ENCODE peak calls at places on chromosomes 11 and 22, in nine cellular contexts. V is AG08396; W is activated CD4-positive, alpha-beta T cell treated with anti-CD3 and anti-CD28 coated beads for 48 hours; R is substantia nigra; K is ELR; U is transverse colon; E is NCI-H146; A is K562; I is GM06990. Y is an unnamed sample.
A peak's percentile ranks its signal among the peaks of the same experiment; 100 is the strongest.

GRCh38 chr11:112280268-112281126 is 19.8 kb upstream of the PLET1 start:
- DNase-seq in V (peak; percentile 82), W (peak; percentile 74), R (no peak), K (peak; percentile 88), U (peak; percentile 66), E (peak; percentile 90), A (peak; percentile 78), I (peak; percentile 48), Y (peak; percentile 52)

GRCh38 chr11:10716543-10717259 is 23.1 kb upstream of the IRAG1 start:
- DNase-seq in V (no peak), W (no peak), R (no peak), K (peak; percentile 18), U (no peak), E (no peak), A (peak; percentile 56), I (no peak), Y (no peak)

GRCh38 chr11:109208116-109208515 is 213.9 kb upstream of the C11orf87 start:
- DNase-seq in V (no peak), W (no peak), R (no peak), K (no peak), U (no peak), E (no peak), A (no peak), I (no peak), Y (no peak)

GRCh38 chr11:64632654-64633053 is 41.6 kb downstream of the SLC22A12 start:
- DNase-seq in V (no peak), W (no peak), R (no peak), K (no peak), U (no peak), E (no peak), A (no peak), I (no peak), Y (no peak)

GRCh38 chr22:44409211-44409648 is 88.8 kb downstream of the RTL6 start:
- DNase-seq in V (no peak), W (no peak), R (no peak), K (no peak), U (no peak), E (no peak), A (no peak), I (no peak), Y (no peak)

GRCh38 chr11:8612522-8612921 is 18.5 kb upstream of the STK33 start:
- DNase-seq in V (no peak), W (no peak), R (no peak), K (no peak), U (no peak), E (peak; percentile 66), A (no peak), I (no peak), Y (no peak)

GRCh38 chr11:132604446-132604845 is 927.9 kb downstream of the OPCML start:
- DNase-seq in V (peak; percentile 19), W (no peak), R (no peak), K (peak; percentile 80), U (no peak), E (no peak), A (no peak), I (no peak), Y (no peak)

GRCh38 chr11:85685131-85685819 is 720 bp downstream of the CCDC89 start:
- DNase-seq in V (peak; percentile 26), W (no peak), R (no peak), K (no peak), U (no peak), E (peak; percentile 66), A (no peak), I (no peak), Y (peak; percentile 44)

GRCh38 chr22:49600891-49601431 is 226.7 kb downstream of the BRD1 start:
- DNase-seq in V (no peak), W (no peak), R (no peak), K (no peak), U (no peak), E (no peak), A (no peak), I (no peak), Y (no peak)

GRCh38 chr11:16669799-16670415 is 68.5 kb upstream of the C11orf58 start:
- DNase-seq in V (peak; percentile 3), W (no peak), R (no peak), K (peak; percentile 50), U (no peak), E (no peak), A (no peak), I (no peak), Y (no peak)

GRCh38 chr11:125496465-125496817 is 376 bp upstream of the FEZ1 start:
- DNase-seq in V (no peak), W (no peak), R (no peak), K (no peak), U (no peak), E (no peak), A (no peak), I (no peak), Y (no peak)

GRCh38 chr11:6557761-6558674 is 45.4 kb downstream of the RRP8 start:
- DNase-seq in V (no peak), W (no peak), R (no peak), K (no peak), U (no peak), E (no peak), A (no peak), I (no peak), Y (no peak)

GRCh38 chr11:84536456-84536855 is 1090.7 kb downstream of the DLG2 start:
- DNase-seq in V (no peak), W (no peak), R (no peak), K (no peak), U (no peak), E (no peak), A (no peak), I (no peak), Y (no peak)

GRCh38 chr11:3346587-3346986 is 32.4 kb downstream of the ZNF195 start:
- DNase-seq in V (no peak), W (no peak), R (no peak), K (no peak), U (no peak), E (no peak), A (no peak), I (no peak), Y (no peak)

GRCh38 chr11:110125632-110126031 is 32.4 kb downstream of the ZC3H12C start:
- DNase-seq in V (peak; percentile 11), W (no peak), R (no peak), K (peak; percentile 81), U (no peak), E (no peak), A (peak; percentile 21), I (no peak), Y (no peak)

GRCh38 chr11:44912270-44912987 is 38.3 kb downstream of the TP53I11 start:
- DNase-seq in V (no peak), W (no peak), R (no peak), K (no peak), U (no peak), E (no peak), A (no peak), I (no peak), Y (no peak)

GRCh38 chr11:59551651-59552521 is 40.5 kb downstream of the OR4D9 start:
- DNase-seq in V (no peak), W (peak; percentile 51), R (no peak), K (peak; percentile 89), U (no peak), E (peak; percentile 81), A (peak; percentile 47), I (peak; percentile 30), Y (peak; percentile 44)

GRCh38 chr11:86740628-86741488 is 59.5 kb upstream of the PRSS23 start:
- DNase-seq in V (peak; percentile 80), W (peak; percentile 55), R (no peak), K (peak; percentile 99), U (peak; percentile 32), E (no peak), A (peak; percentile 59), I (no peak), Y (no peak)

GRCh38 chr11:120801801-120802689 is 221.9 kb upstream of the TBCEL start:
- DNase-seq in V (peak; percentile 73), W (peak; percentile 63), R (no peak), K (peak; percentile 61), U (peak; percentile 62), E (peak; percentile 47), A (peak; percentile 71), I (peak; percentile 14), Y (peak; percentile 18)

GRCh38 chr11:65538915-65539374 is 14.1 kb downstream of the SCYL1 start:
- DNase-seq in V (no peak), W (no peak), R (no peak), K (no peak), U (no peak), E (no peak), A (no peak), I (no peak), Y (no peak)

GRCh38 chr11:120547871-120548681 is 36.5 kb downstream of the GRIK4 start:
- DNase-seq in V (peak; percentile 92), W (no peak), R (peak; percentile 81), K (peak; percentile 92), U (peak; percentile 46), E (peak; percentile 28), A (no peak), I (no peak), Y (no peak)

GRCh38 chr11:134527382-134528243 is 115.6 kb upstream of the B3GAT1 start:
- DNase-seq in V (no peak), W (no peak), R (no peak), K (no peak), U (no peak), E (no peak), A (no peak), I (no peak), Y (no peak)

GRCh38 chr11:113895367-113896155 is 9.0 kb upstream of the HTR3B start:
- DNase-seq in V (no peak), W (no peak), R (no peak), K (no peak), U (no peak), E (peak; percentile 57), A (peak; percentile 9), I (no peak), Y (peak; percentile 82)

GRCh38 chr22:27809226-27809625 is 7.7 kb upstream of the MN1 start:
- DNase-seq in V (no peak), W (no peak), R (no peak), K (no peak), U (no peak), E (no peak), A (no peak), I (no peak), Y (peak; percentile 38)

GRCh38 chr11:118607401-118608267 is at the start of gene PHLDB1:
- DNase-seq in V (peak; percentile 82), W (peak; percentile 57), R (peak; percentile 81), K (peak; percentile 79), U (peak; percentile 58), E (peak; percentile 62), A (peak; percentile 79), I (peak; percentile 33), Y (no peak)

GRCh38 chr11:40273192-40273732 is 1186.2 kb downstream of the LRRC4C start:
- DNase-seq in V (no peak), W (no peak), R (no peak), K (no peak), U (no peak), E (peak; percentile 16), A (no peak), I (no peak), Y (no peak)

GRCh38 chr11:78630155-78630554 is 55.5 kb upstream of the NARS2 start:
- DNase-seq in V (no peak), W (no peak), R (no peak), K (no peak), U (no peak), E (no peak), A (no peak), I (no peak), Y (no peak)

GRCh38 chr11:114616516-114616915 is 20.9 kb upstream of the NXPE4 start:
- DNase-seq in V (no peak), W (no peak), R (no peak), K (no peak), U (no peak), E (no peak), A (no peak), I (peak; percentile 16), Y (no peak)

GRCh38 chr22:39123811-39124668 is 27.0 kb downstream of the APOBEC3H start:
- DNase-seq in V (no peak), W (no peak), R (no peak), K (no peak), U (no peak), E (no peak), A (no peak), I (no peak), Y (no peak)

GRCh38 chr11:66856496-66857233 is at the start of gene LRFN4:
- DNase-seq in V (peak; percentile 79), W (peak; percentile 62), R (no peak), K (peak; percentile 59), U (peak; percentile 59), E (peak; percentile 80), A (peak; percentile 71), I (no peak), Y (peak; percentile 43)

GRCh38 chr11:128711136-128711535 is 17.3 kb downstream of the FLI1 start:
- DNase-seq in V (no peak), W (no peak), R (no peak), K (peak; percentile 92), U (no peak), E (no peak), A (no peak), I (no peak), Y (no peak)

Y was measured in NCI-H524.